ENCODE peak calls at places on chromosome 16, in nine cellular contexts. N is GM04503; G is HFFc6; U is AG09319; M is activated T-helper 9 cell treated with anti-CD3 and anti-CD28 coated beads, Interleukin-2, amount 50 U/mL, for 16 hours; R is amniotic stem cell; H is stimulated activated naive CD4-positive, alpha-beta T cell; W is vagina; S is stimulated activated CD8-positive, alpha-beta memory T cell treated with anti-CD3 and anti-CD28 coated beads, Interleukin-2, amount 100 ng/mL, for 48 hours. J is an unnamed sample.

GRCh38 chr16:86180780-86181179 is 281.8 kb downstream of the IRF8 start:
- DNase-seq in N (no peak), G (no peak), U (no peak), M (no peak), R (no peak), H (no peak), W (no peak), S (no peak), J (no peak)

GRCh38 chr16:30095166-30096078 is 591 bp downstream of the YPEL3 start:
- DNase-seq in N (no peak), G (no peak), U (no peak), M (no peak), R (no peak), H (peak; percentile 15), W (no peak), S (no peak), J (no peak)

GRCh38 chr16:22188595-22189442 is 17.3 kb upstream of the EEF2K start:
- DNase-seq in N (no peak), G (peak; percentile 82), U (peak; percentile 77), M (peak; percentile 39), R (peak; percentile 78), H (peak; percentile 67), W (no peak), S (peak; percentile 37), J (peak; percentile 83)

GRCh38 chr16:46621006-46621629 is at the start of gene SHCBP1:
- DNase-seq in N (peak; percentile 42), G (peak; percentile 85), U (peak; percentile 80), M (peak; percentile 41), R (peak; percentile 82), H (peak; percentile 25), W (no peak), S (peak; percentile 80), J (no peak)

GRCh38 chr16:81860867-81861266 is 81.8 kb downstream of the PLCG2 start:
- DNase-seq in N (no peak), G (no peak), U (no peak), M (no peak), R (no peak), H (no peak), W (no peak), S (no peak), J (no peak)

GRCh38 chr16:50731130-50731988 is 10.5 kb upstream of the CYLD start:
- DNase-seq in N (no peak), G (no peak), U (no peak), M (no peak), R (no peak), H (no peak), W (peak; percentile 52), S (no peak), J (no peak)

GRCh38 chr16:88855176-88855575 is 1.6 kb downstream of the GALNS start:
- DNase-seq in N (no peak), G (no peak), U (no peak), M (no peak), R (no peak), H (no peak), W (no peak), S (no peak), J (no peak)

GRCh38 chr16:71883193-71883848 is 661 bp downstream of the ZNF821 start:
- DNase-seq in N (no peak), G (no peak), U (no peak), M (peak; percentile 45), R (no peak), H (peak; percentile 56), W (no peak), S (peak; percentile 44), J (no peak)

GRCh38 chr16:58290861-58291260 is 4.0 kb downstream of the PRSS54 start:
- DNase-seq in N (no peak), G (no peak), U (no peak), M (no peak), R (no peak), H (no peak), W (no peak), S (no peak), J (no peak)

GRCh38 chr16:19382084-19382801 is 35.4 kb upstream of the TMC5 start:
- DNase-seq in N (no peak), G (no peak), U (no peak), M (no peak), R (no peak), H (no peak), W (no peak), S (no peak), J (no peak)

GRCh38 chr16:73011926-73012325 is 36.0 kb downstream of the ZFHX3 start:
- DNase-seq in N (no peak), G (no peak), U (no peak), M (no peak), R (no peak), H (no peak), W (no peak), S (no peak), J (no peak)

GRCh38 chr16:12901204-12901596 is 198 bp upstream of the SHISA9 start:
- DNase-seq in N (no peak), G (no peak), U (no peak), M (no peak), R (no peak), H (no peak), W (no peak), S (no peak), J (no peak)

GRCh38 chr16:52095466-52095865 is 451.5 kb downstream of the TOX3 start:
- DNase-seq in N (no peak), G (no peak), U (no peak), M (no peak), R (no peak), H (no peak), W (no peak), S (no peak), J (no peak)

GRCh38 chr16:15765880-15766279 is 90.9 kb downstream of the MYH11 start:
- DNase-seq in N (no peak), G (peak; percentile 49), U (no peak), M (no peak), R (no peak), H (no peak), W (no peak), S (peak; percentile 5), J (no peak)

GRCh38 chr16:4176794-4177438 is 60.7 kb upstream of the ADCY9 start:
- DNase-seq in N (no peak), G (peak; percentile 50), U (no peak), M (no peak), R (peak; percentile 32), H (no peak), W (no peak), S (no peak), J (no peak)

GRCh38 chr16:1333149-1333812 is at the start of gene BAIAP3:
- DNase-seq in N (no peak), G (no peak), U (no peak), M (peak; percentile 44), R (no peak), H (peak; percentile 26), W (no peak), S (peak; percentile 32), J (no peak)

GRCh38 chr16:2979669-2980226 is 498 bp downstream of the PKMYT1 start:
- DNase-seq in N (no peak), G (no peak), U (no peak), M (no peak), R (no peak), H (no peak), W (no peak), S (no peak), J (no peak)

GRCh38 chr16:12024429-12024828 is 47.9 kb downstream of the SNX29 start:
- DNase-seq in N (no peak), G (no peak), U (no peak), M (no peak), R (no peak), H (no peak), W (no peak), S (no peak), J (no peak)

GRCh38 chr16:50537533-50538290 is 10.5 kb upstream of the NKD1 start:
- DNase-seq in N (no peak), G (no peak), U (no peak), M (no peak), R (no peak), H (no peak), W (no peak), S (no peak), J (no peak)

GRCh38 chr16:81707411-81708321 is 71.4 kb upstream of the PLCG2 start:
- DNase-seq in N (no peak), G (no peak), U (no peak), M (no peak), R (no peak), H (no peak), W (no peak), S (no peak), J (peak; percentile 4)

J was measured in AG04449.